ENCODE peak calls at places on chromosome 11, in nine cellular contexts. One of them, this sample, is unnamed.
A peak's percentile ranks its signal among the peaks of the same experiment; 100 is the strongest.

GRCh38 chr11:134951305-134951700 is 539.3 kb upstream of the B3GAT1 start:
- DNase-seq in keratinocyte: no peak
- DNase-seq in fibroblast of lung: peak; percentile 67
- DNase-seq in SK-N-SH: no peak
- DNase-seq in neural progenitor cell: no peak
- DNase-seq in K562: no peak
- DNase-seq in mesendoderm: peak; percentile 65
- DNase-seq in PC-3: peak; percentile 30
- DNase-seq in PC-9: no peak
- DNase-seq in this sample: peak; percentile 90

GRCh38 chr11:134893810-134894685 is 482.0 kb upstream of the B3GAT1 start:
- DNase-seq in K562: no peak
- DNase-seq in PC-9: no peak
- DNase-seq in fibroblast of lung: no peak
- DNase-seq in PC-3: no peak
- DNase-seq in mesendoderm: no peak
- DNase-seq in keratinocyte: no peak
- DNase-seq in SK-N-SH: no peak
- DNase-seq in neural progenitor cell: no peak
- DNase-seq in this sample: no peak

GRCh38 chr11:7871056-7871455 is 60.0 kb downstream of the OR10A6 start:
- DNase-seq in mesendoderm: no peak
- DNase-seq in PC-3: no peak
- DNase-seq in K562: no peak
- DNase-seq in fibroblast of lung: peak; percentile 17
- DNase-seq in SK-N-SH: no peak
- DNase-seq in neural progenitor cell: no peak
- DNase-seq in keratinocyte: no peak
- DNase-seq in PC-9: no peak
- DNase-seq in this sample: peak; percentile 6

GRCh38 chr11:125256471-125257010 is 92.0 kb downstream of the PKNOX2 start:
- DNase-seq in PC-3: no peak
- DNase-seq in mesendoderm: no peak
- DNase-seq in keratinocyte: no peak
- DNase-seq in SK-N-SH: no peak
- DNase-seq in K562: no peak
- DNase-seq in fibroblast of lung: no peak
- DNase-seq in PC-9: peak; percentile 25
- DNase-seq in neural progenitor cell: no peak
- DNase-seq in this sample: no peak

GRCh38 chr11:110587972-110588371 is 124.3 kb downstream of the ARHGAP20 start:
- DNase-seq in SK-N-SH: no peak
- DNase-seq in keratinocyte: no peak
- DNase-seq in K562: no peak
- DNase-seq in PC-3: no peak
- DNase-seq in mesendoderm: no peak
- DNase-seq in fibroblast of lung: peak; percentile 43
- DNase-seq in neural progenitor cell: no peak
- DNase-seq in PC-9: no peak
- DNase-seq in this sample: no peak

GRCh38 chr11:47408598-47409439 is 429 bp downstream of the SLC39A13 start:
- DNase-seq in PC-9: peak; percentile 86
- DNase-seq in mesendoderm: peak; percentile 46
- DNase-seq in keratinocyte: peak; percentile 65
- DNase-seq in neural progenitor cell: peak; percentile 37
- DNase-seq in PC-3: peak; percentile 72
- DNase-seq in fibroblast of lung: peak; percentile 85
- DNase-seq in K562: no peak
- DNase-seq in SK-N-SH: peak; percentile 81
- DNase-seq in this sample: no peak

GRCh38 chr11:24622262-24622661 is 125.4 kb downstream of the LUZP2 start:
- DNase-seq in neural progenitor cell: no peak
- DNase-seq in K562: no peak
- DNase-seq in PC-3: no peak
- DNase-seq in fibroblast of lung: no peak
- DNase-seq in keratinocyte: no peak
- DNase-seq in SK-N-SH: no peak
- DNase-seq in mesendoderm: peak; percentile 46
- DNase-seq in PC-9: no peak
- DNase-seq in this sample: no peak

GRCh38 chr11:44566952-44567875 is 1.8 kb downstream of the CD82 start:
- DNase-seq in neural progenitor cell: no peak
- DNase-seq in keratinocyte: no peak
- DNase-seq in PC-3: no peak
- DNase-seq in SK-N-SH: no peak
- DNase-seq in PC-9: no peak
- DNase-seq in K562: peak; percentile 2
- DNase-seq in fibroblast of lung: no peak
- DNase-seq in mesendoderm: no peak
- DNase-seq in this sample: no peak

GRCh38 chr11:72263363-72263762 is 19.4 kb upstream of the PHOX2A start:
- DNase-seq in fibroblast of lung: peak; percentile 54
- DNase-seq in neural progenitor cell: no peak
- DNase-seq in mesendoderm: no peak
- DNase-seq in PC-3: peak; percentile 51
- DNase-seq in K562: peak; percentile 36
- DNase-seq in keratinocyte: no peak
- DNase-seq in PC-9: no peak
- DNase-seq in SK-N-SH: no peak
- DNase-seq in this sample: no peak

GRCh38 chr11:106001304-106002012 is 20.6 kb downstream of the MSANTD4 start:
- DNase-seq in SK-N-SH: no peak
- DNase-seq in neural progenitor cell: no peak
- DNase-seq in PC-3: peak; percentile 54
- DNase-seq in mesendoderm: no peak
- DNase-seq in keratinocyte: no peak
- DNase-seq in fibroblast of lung: no peak
- DNase-seq in PC-9: no peak
- DNase-seq in K562: no peak
- DNase-seq in this sample: no peak

GRCh38 chr11:501001-501682 is 5.9 kb downstream of the RNH1 start:
- DNase-seq in K562: no peak
- DNase-seq in mesendoderm: no peak
- DNase-seq in PC-3: no peak
- DNase-seq in PC-9: no peak
- DNase-seq in SK-N-SH: no peak
- DNase-seq in keratinocyte: no peak
- DNase-seq in neural progenitor cell: no peak
- DNase-seq in fibroblast of lung: no peak
- DNase-seq in this sample: no peak

DNA sequence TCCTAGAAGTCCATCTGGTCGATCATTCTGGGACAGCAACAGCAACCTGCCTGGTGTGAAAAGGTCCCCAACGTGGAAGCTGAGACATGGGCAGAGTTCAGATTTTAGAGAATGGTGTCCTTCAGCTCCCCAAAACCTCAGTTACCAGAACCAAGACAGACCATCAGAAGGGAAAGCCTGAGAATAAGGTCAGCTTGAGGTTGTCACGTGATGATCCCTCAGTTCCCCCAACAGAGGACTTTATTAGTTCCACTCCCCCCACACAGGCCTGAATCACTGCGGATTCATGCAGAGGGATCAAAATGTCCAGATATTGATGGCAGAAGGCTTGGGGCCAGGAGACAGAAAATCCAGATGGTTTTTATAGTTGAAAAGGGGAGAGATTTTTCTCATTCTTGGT is 139.1 kb upstream of the NTM start:
- DNase-seq in K562: no peak
- DNase-seq in fibroblast of lung: no peak
- DNase-seq in SK-N-SH: no peak
- DNase-seq in PC-3: no peak
- DNase-seq in mesendoderm: no peak
- DNase-seq in neural progenitor cell: no peak
- DNase-seq in keratinocyte: no peak
- DNase-seq in PC-9: no peak
- DNase-seq in this sample: no peak
- H3K36me3 ChIP-seq in K562: no peaks in the 10 kb centered on the region
- H3K36me3 ChIP-seq in fibroblast of lung: no peaks in the 10 kb centered on the region
- H3K36me3 ChIP-seq in SK-N-SH: no peaks in the 10 kb centered on the region
- H3K36me3 ChIP-seq in PC-3: no peaks in the 10 kb centered on the region
- H3K36me3 ChIP-seq in mesendoderm: no peaks in the 10 kb centered on the region
- H3K36me3 ChIP-seq in neural progenitor cell: no peaks in the 10 kb centered on the region
- H3K36me3 ChIP-seq in keratinocyte: no peaks in the 10 kb centered on the region
- H3K36me3 ChIP-seq in PC-9: no peaks in the 10 kb centered on the region
- H3K36me3 ChIP-seq in this sample: no peaks in the 10 kb centered on the region

GRCh38 chr11:12169822-12170221 is 59.4 kb downstream of the MICAL2 start:
- DNase-seq in SK-N-SH: no peak
- DNase-seq in PC-9: no peak
- DNase-seq in K562: no peak
- DNase-seq in neural progenitor cell: no peak
- DNase-seq in mesendoderm: no peak
- DNase-seq in fibroblast of lung: no peak
- DNase-seq in PC-3: no peak
- DNase-seq in keratinocyte: no peak
- DNase-seq in this sample: no peak

GRCh38 chr11:12166299-12167092 is 56.1 kb downstream of the MICAL2 start:
- DNase-seq in keratinocyte: no peak
- DNase-seq in PC-3: no peak
- DNase-seq in K562: no peak
- DNase-seq in neural progenitor cell: no peak
- DNase-seq in mesendoderm: no peak
- DNase-seq in fibroblast of lung: no peak
- DNase-seq in PC-9: no peak
- DNase-seq in SK-N-SH: no peak
- DNase-seq in this sample: no peak

GRCh38 chr11:12165237-12165875 is 55.0 kb downstream of the MICAL2 start:
- DNase-seq in K562: no peak
- DNase-seq in mesendoderm: no peak
- DNase-seq in neural progenitor cell: no peak
- DNase-seq in SK-N-SH: no peak
- DNase-seq in PC-9: no peak
- DNase-seq in keratinocyte: no peak
- DNase-seq in fibroblast of lung: no peak
- DNase-seq in PC-3: peak; percentile 42
- DNase-seq in this sample: no peak

GRCh38 chr11:12168114-12168513 is 57.7 kb downstream of the MICAL2 start:
- DNase-seq in mesendoderm: no peak
- DNase-seq in neural progenitor cell: no peak
- DNase-seq in SK-N-SH: no peak
- DNase-seq in keratinocyte: no peak
- DNase-seq in K562: no peak
- DNase-seq in PC-9: no peak
- DNase-seq in PC-3: no peak
- DNase-seq in fibroblast of lung: no peak
- DNase-seq in this sample: no peak

GRCh38 chr11:12167098-12167999 is 57.0 kb downstream of the MICAL2 start:
- DNase-seq in PC-3: peak; percentile 98
- DNase-seq in mesendoderm: peak; percentile 70
- DNase-seq in K562: peak; percentile 62
- DNase-seq in fibroblast of lung: peak; percentile 80
- DNase-seq in neural progenitor cell: no peak
- DNase-seq in SK-N-SH: no peak
- DNase-seq in PC-9: peak; percentile 95
- DNase-seq in keratinocyte: no peak
- DNase-seq in this sample: no peak
- H3K79me2 ChIP-seq in PC-3: peaks cover 66% of the 10 kb centered on the region
- H3K79me2 ChIP-seq in mesendoderm: no peaks in the 10 kb centered on the region
- H3K79me2 ChIP-seq in K562: peaks cover 7% of the 10 kb centered on the region
- H3K79me2 ChIP-seq in fibroblast of lung: peaks cover 38% of the 10 kb centered on the region
- H3K79me2 ChIP-seq in neural progenitor cell: no peaks in the 10 kb centered on the region
- H3K79me2 ChIP-seq in SK-N-SH: peaks cover 83% of the 10 kb centered on the region
- H3K79me2 ChIP-seq in PC-9: peaks cover 24% of the 10 kb centered on the region
- H3K79me2 ChIP-seq in keratinocyte: peaks cover 66% of the 10 kb centered on the region
- H3K79me2 ChIP-seq in this sample: no peaks in the 10 kb centered on the region

DNA sequence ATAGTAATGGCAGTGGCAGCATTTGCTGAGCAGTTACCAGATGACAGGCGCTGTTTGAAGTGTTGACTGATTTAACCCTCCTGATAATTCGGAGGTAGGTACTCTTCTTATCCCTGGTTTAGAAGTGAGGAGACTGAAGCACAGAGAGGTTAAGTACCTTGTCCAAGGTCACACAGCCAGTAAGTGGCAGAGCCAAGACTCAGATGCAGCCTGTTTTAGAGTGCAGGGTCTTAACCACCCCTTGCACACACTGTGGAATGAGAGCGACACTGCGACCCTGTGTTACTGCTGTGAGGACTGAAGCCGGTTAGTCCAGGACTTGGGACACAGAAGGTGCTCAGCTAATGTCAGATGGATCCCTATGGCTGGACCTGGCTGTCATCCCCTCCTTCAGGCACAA is 34.7 kb downstream of the DAGLA start:
- DNase-seq in PC-3: no peak
- DNase-seq in neural progenitor cell: no peak
- DNase-seq in K562: no peak
- DNase-seq in keratinocyte: no peak
- DNase-seq in fibroblast of lung: no peak
- DNase-seq in mesendoderm: no peak
- DNase-seq in SK-N-SH: no peak
- DNase-seq in PC-9: no peak
- DNase-seq in this sample: no peak
- H3K27me3 ChIP-seq in PC-3: no peaks in the 10 kb centered on the region
- H3K27me3 ChIP-seq in neural progenitor cell: no peaks in the 10 kb centered on the region
- H3K27me3 ChIP-seq in K562: peaks cover 16% of the 10 kb centered on the region
- H3K27me3 ChIP-seq in keratinocyte: peaks cover 75% of the 10 kb centered on the region
- H3K27me3 ChIP-seq in fibroblast of lung: peaks cover 6% of the 10 kb centered on the region
- H3K27me3 ChIP-seq in mesendoderm: no peaks in the 10 kb centered on the region
- H3K27me3 ChIP-seq in SK-N-SH: no peaks in the 10 kb centered on the region
- H3K27me3 ChIP-seq in PC-9: no peaks in the 10 kb centered on the region
- H3K27me3 ChIP-seq in this sample: no peaks in the 10 kb centered on the region

GRCh38 chr11:60890696-60891095 is 15.7 kb downstream of the PRPF19 start:
- DNase-seq in keratinocyte: no peak
- DNase-seq in PC-9: no peak
- DNase-seq in neural progenitor cell: no peak
- DNase-seq in fibroblast of lung: no peak
- DNase-seq in SK-N-SH: no peak
- DNase-seq in K562: no peak
- DNase-seq in PC-3: no peak
- DNase-seq in mesendoderm: no peak
- DNase-seq in this sample: no peak
- H3K36me3 ChIP-seq in keratinocyte: peaks cover 2% of the 10 kb centered on the region
- H3K36me3 ChIP-seq in PC-9: peaks cover 5% of the 10 kb centered on the region
- H3K36me3 ChIP-seq in neural progenitor cell: no peaks in the 10 kb centered on the region
- H3K36me3 ChIP-seq in fibroblast of lung: peaks cover 5% of the 10 kb centered on the region
- H3K36me3 ChIP-seq in SK-N-SH: peaks cover 34% of the 10 kb centered on the region
- H3K36me3 ChIP-seq in K562: peaks cover 64% of the 10 kb centered on the region
- H3K36me3 ChIP-seq in PC-3: peaks cover 27% of the 10 kb centered on the region
- H3K36me3 ChIP-seq in mesendoderm: peaks cover 5% of the 10 kb centered on the region
- H3K36me3 ChIP-seq in this sample: peaks cover 32% of the 10 kb centered on the region

GRCh38 chr11:129989437-129989836 is 13.2 kb downstream of the PRDM10 start:
- DNase-seq in keratinocyte: no peak
- DNase-seq in mesendoderm: no peak
- DNase-seq in PC-3: no peak
- DNase-seq in SK-N-SH: no peak
- DNase-seq in K562: no peak
- DNase-seq in neural progenitor cell: no peak
- DNase-seq in fibroblast of lung: peak; percentile 13
- DNase-seq in PC-9: no peak
- DNase-seq in this sample: no peak
- H3K79me2 ChIP-seq in keratinocyte: peaks cover 12% of the 10 kb centered on the region
- H3K79me2 ChIP-seq in mesendoderm: peaks cover 4% of the 10 kb centered on the region
- H3K79me2 ChIP-seq in PC-3: peaks cover 4% of the 10 kb centered on the region
- H3K79me2 ChIP-seq in SK-N-SH: peaks cover 14% of the 10 kb centered on the region
- H3K79me2 ChIP-seq in K562: peaks cover 4% of the 10 kb centered on the region
- H3K79me2 ChIP-seq in neural progenitor cell: peaks cover 59% of the 10 kb centered on the region
- H3K79me2 ChIP-seq in fibroblast of lung: no peaks in the 10 kb centered on the region
- H3K79me2 ChIP-seq in PC-9: peaks cover 6% of the 10 kb centered on the region
- H3K79me2 ChIP-seq in this sample: peaks cover 7% of the 10 kb centered on the region

GRCh38 chr11:102177126-102177525 is 66.9 kb downstream of the YAP1 start:
- DNase-seq in SK-N-SH: no peak
- DNase-seq in neural progenitor cell: no peak
- DNase-seq in K562: no peak
- DNase-seq in mesendoderm: no peak
- DNase-seq in PC-3: peak; percentile 37
- DNase-seq in PC-9: no peak
- DNase-seq in keratinocyte: no peak
- DNase-seq in fibroblast of lung: no peak
- DNase-seq in this sample: no peak
- H3K27me3 ChIP-seq in SK-N-SH: no peaks in the 10 kb centered on the region
- H3K27me3 ChIP-seq in neural progenitor cell: no peaks in the 10 kb centered on the region
- H3K27me3 ChIP-seq in K562: no peaks in the 10 kb centered on the region
- H3K27me3 ChIP-seq in mesendoderm: no peaks in the 10 kb centered on the region
- H3K27me3 ChIP-seq in PC-3: no peaks in the 10 kb centered on the region
- H3K27me3 ChIP-seq in PC-9: no peaks in the 10 kb centered on the region
- H3K27me3 ChIP-seq in keratinocyte: no peaks in the 10 kb centered on the region
- H3K27me3 ChIP-seq in fibroblast of lung: no peaks in the 10 kb centered on the region
- H3K27me3 ChIP-seq in this sample: no peaks in the 10 kb centered on the region

GRCh38 chr11:115439385-115439784 is 64.8 kb downstream of the CADM1 start:
- DNase-seq in SK-N-SH: no peak
- DNase-seq in neural progenitor cell: no peak
- DNase-seq in PC-9: no peak
- DNase-seq in K562: no peak
- DNase-seq in PC-3: no peak
- DNase-seq in mesendoderm: peak; percentile 47
- DNase-seq in fibroblast of lung: peak; percentile 44
- DNase-seq in keratinocyte: no peak
- DNase-seq in this sample: no peak
- H3K36me3 ChIP-seq in SK-N-SH: peaks cover 3% of the 10 kb centered on the region
- H3K36me3 ChIP-seq in neural progenitor cell: no peaks in the 10 kb centered on the region
- H3K36me3 ChIP-seq in PC-9: no peaks in the 10 kb centered on the region
- H3K36me3 ChIP-seq in K562: no peaks in the 10 kb centered on the region
- H3K36me3 ChIP-seq in PC-3: no peaks in the 10 kb centered on the region
- H3K36me3 ChIP-seq in mesendoderm: no peaks in the 10 kb centered on the region
- H3K36me3 ChIP-seq in fibroblast of lung: no peaks in the 10 kb centered on the region
- H3K36me3 ChIP-seq in keratinocyte: no peaks in the 10 kb centered on the region
- H3K36me3 ChIP-seq in this sample: no peaks in the 10 kb centered on the region

This sample was measured in Karpas-422.